ENCODE peak calls at places on chromosomes 2 and 18, in eight cellular contexts. N, X, D, T, B, C, U and Z are unnamed samples. For H3K9me3 and H3K4me1, the result is how much of the 10 kb centered on the place peaks cover.

GRCh38 chr2:71997843-71998242 is 149.8 kb downstream of the CYP26B1 start:
- DNase-seq in N (no peak), X (no peak), D (no peak), T (no peak), B (no peak), C (no peak), U (no peak), Z (no peak)

GRCh38 chr18:76620326-76620813 is 125.3 kb upstream of the ZNF516 start:
- DNase-seq in N (peak), X (peak), D (no peak), T (peak), B (peak), C (no peak), U (peak), Z (peak)

GRCh38 chr2:84077504-84077903 is 381.6 kb downstream of the SUCLG1 start:
- DNase-seq in N (no peak), X (peak), D (no peak), T (no peak), B (no peak), C (peak), U (no peak), Z (no peak)

GRCh38 chr2:25063876-25064660 is 22.2 kb downstream of the EFR3B start:
- DNase-seq in N (no peak), X (no peak), D (no peak), T (no peak), B (peak), C (no peak), U (no peak), Z (no peak)

GRCh38 chr18:76387608-76388007 is 107.4 kb downstream of the ZNF516 start:
- DNase-seq in N (no peak), X (no peak), D (no peak), T (peak), B (no peak), C (no peak), U (no peak), Z (no peak)

GRCh38 chr2:98822301-98823164 is 91.6 kb upstream of the MGAT4A start:
- DNase-seq in N (peak), X (no peak), D (peak), T (no peak), B (peak), C (peak), U (peak), Z (peak)

GRCh38 chr2:199463000-199463692 is 5.4 kb upstream of the SATB2 start:
- DNase-seq in N (no peak), X (peak), D (peak), T (no peak), B (peak), C (peak), U (peak), Z (peak)

GRCh38 chr2:46451131-46451711 is 28.1 kb upstream of the TMEM247 start:
- DNase-seq in N (no peak), X (no peak), D (no peak), T (no peak), B (no peak), C (no peak), U (no peak), Z (no peak)

GRCh38 chr2:150410809-150411208 is 76.7 kb downstream of the RND3 start:
- DNase-seq in N (no peak), X (peak), D (no peak), T (no peak), B (no peak), C (no peak), U (no peak), Z (no peak)

GRCh38 chr2:216215991-216216390 is 106.8 kb downstream of the XRCC5 start:
- DNase-seq in N (no peak), X (no peak), D (no peak), T (no peak), B (no peak), C (no peak), U (no peak), Z (no peak)

GRCh38 chr2:187918996-187919821 is 365.0 kb upstream of the TFPI start:
- DNase-seq in N (no peak), X (no peak), D (no peak), T (no peak), B (no peak), C (no peak), U (no peak), Z (no peak)

GRCh38 chr2:144412727-144413126 is 107.2 kb downstream of the ZEB2 start:
- DNase-seq in N (no peak), X (no peak), D (no peak), T (no peak), B (no peak), C (no peak), U (no peak), Z (no peak)

GRCh38 chr2:134917958-134918517 is 584 bp upstream of the CCNT2 start:
- DNase-seq in N (peak), X (peak), D (no peak), T (no peak), B (no peak), C (no peak), U (peak), Z (no peak)

GRCh38 chr2:175807031-175807873 is 194.8 kb downstream of the LNPK start:
- DNase-seq in N (no peak), X (peak), D (no peak), T (no peak), B (no peak), C (peak), U (no peak), Z (no peak)

GRCh38 chr2:69309336-69310048 is 77.5 kb downstream of the GFPT1 start:
- DNase-seq in N (no peak), X (peak), D (peak), T (peak), B (peak), C (peak), U (no peak), Z (no peak)

GRCh38 chr2:187580462-187581124 is 26.4 kb upstream of the TFPI start:
- DNase-seq in N (no peak), X (peak), D (no peak), T (no peak), B (no peak), C (peak), U (no peak), Z (no peak)

GRCh38 chr2:187081409-187081808 is 232.4 kb upstream of the ZSWIM2 start:
- DNase-seq in N (no peak), X (no peak), D (no peak), T (no peak), B (no peak), C (no peak), U (no peak), Z (no peak)

GRCh38 chr2:79040967-79041582 is 15.6 kb downstream of the REG3G start:
- DNase-seq in N (no peak), X (no peak), D (no peak), T (no peak), B (no peak), C (peak), U (no peak), Z (no peak)

GRCh38 chr2:228613133-228613532 is 431.6 kb upstream of the SPHKAP start:
- DNase-seq in N (no peak), X (no peak), D (no peak), T (no peak), B (no peak), C (no peak), U (no peak), Z (no peak)

GRCh38 chr2:41937921-41938708 is 109.7 kb upstream of the PKDCC start:
- DNase-seq in N (no peak), X (no peak), D (no peak), T (peak), B (peak), C (no peak), U (no peak), Z (no peak)

GRCh38 chr2:191839918-191840804 is 6.7 kb downstream of the CAVIN2 start:
- DNase-seq in N (no peak), X (no peak), D (no peak), T (no peak), B (no peak), C (no peak), U (no peak), Z (no peak)

GRCh38 chr2:160670618-160671017 is 177.0 kb upstream of the RBMS1 start:
- DNase-seq in N (no peak), X (no peak), D (no peak), T (no peak), B (no peak), C (no peak), U (no peak), Z (no peak)

GRCh38 chr18:3790702-3791101 is 340.7 kb downstream of the TGIF1 start:
- DNase-seq in N (no peak), X (no peak), D (no peak), T (peak), B (no peak), C (no peak), U (no peak), Z (no peak)

GRCh38 chr2:2664989-2665833 is 334.1 kb upstream of the MYT1L start:
- DNase-seq in N (no peak), X (no peak), D (no peak), T (no peak), B (no peak), C (no peak), U (no peak), Z (no peak)

GRCh38 chr2:235418918-235419317 is 74.9 kb upstream of the AGAP1 start:
- DNase-seq in N (no peak), X (no peak), D (no peak), T (no peak), B (no peak), C (no peak), U (no peak), Z (no peak)

GRCh38 chr2:240531038-240531437 is 26.8 kb downstream of the ANKMY1 start:
- DNase-seq in N (no peak), X (no peak), D (no peak), T (no peak), B (no peak), C (no peak), U (no peak), Z (no peak)
- H3K9me3 ChIP-seq in N (under half), X (under half), D (under half), T (under half), B (under half), C (under half), U (under half), Z (under half)

GRCh38 chr18:21054252-21054821 is 57.3 kb downstream of the ROCK1 start:
- DNase-seq in N (no peak), X (no peak), D (no peak), T (no peak), B (no peak), C (no peak), U (no peak), Z (no peak)

GRCh38 chr18:21052385-21052784 is 59.2 kb downstream of the ROCK1 start:
- DNase-seq in N (no peak), X (no peak), D (no peak), T (no peak), B (no peak), C (no peak), U (no peak), Z (no peak)

GRCh38 chr18:21056545-21056944 is 55.1 kb downstream of the ROCK1 start:
- DNase-seq in N (no peak), X (no peak), D (no peak), T (no peak), B (no peak), C (no peak), U (no peak), Z (no peak)

GRCh38 chr18:21051615-21052014 is 60.0 kb downstream of the ROCK1 start:
- DNase-seq in N (no peak), X (no peak), D (no peak), T (no peak), B (no peak), C (no peak), U (no peak), Z (no peak)

GRCh38 chr18:21053127-21053526 is 58.5 kb downstream of the ROCK1 start:
- DNase-seq in N (no peak), X (no peak), D (no peak), T (no peak), B (no peak), C (no peak), U (no peak), Z (no peak)
- H3K4me1 ChIP-seq in N (under half), X (under half), D (under half), T (under half), B (under half), C (under half), U (under half), Z (under half)

GRCh38 chr2:89763581-89764485 is 1072.4 kb downstream of the RPIA start:
- DNase-seq in N (no peak), X (no peak), D (peak), T (peak), B (peak), C (peak), U (peak), Z (peak)

GRCh38 chr2:89763254-89763580 is 1071.7 kb downstream of the RPIA start:
- DNase-seq in N (no peak), X (no peak), D (peak), T (peak), B (no peak), C (peak), U (peak), Z (no peak)

GRCh38 chr2:89767581-89768435 is 1076.3 kb downstream of the RPIA start:
- DNase-seq in N (no peak), X (no peak), D (peak), T (peak), B (peak), C (peak), U (peak), Z (peak)
- H3K9me3 ChIP-seq in N (under half), X (under half), D (under half), T (under half), B (under half), C (under half), U (under half), Z (under half)

DNA sequence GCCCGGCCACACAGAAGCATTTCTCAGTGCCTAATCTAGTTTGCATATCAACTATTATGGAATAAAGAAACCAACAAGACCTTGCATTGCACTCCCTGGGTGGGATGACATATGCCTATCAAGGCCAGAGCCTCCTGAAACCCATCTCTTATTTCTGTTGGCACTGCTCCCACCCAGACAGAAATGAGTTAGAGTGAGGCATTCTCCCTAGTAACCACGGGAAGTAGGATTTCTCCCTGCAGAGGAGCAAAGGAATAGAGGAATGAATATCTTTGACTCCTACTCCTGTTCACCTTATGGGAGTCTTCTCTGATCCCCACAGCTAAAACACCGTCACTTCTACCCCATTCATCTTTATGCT is 24.2 kb upstream of the SCYGR1 start:
- DNase-seq in N (no peak), X (no peak), D (no peak), T (no peak), B (no peak), C (no peak), U (no peak), Z (no peak)
- H3K4me1 ChIP-seq in N (under half), X (under half), D (under half), T (under half), B (under half), C (under half), U (under half), Z (under half)

DNA sequence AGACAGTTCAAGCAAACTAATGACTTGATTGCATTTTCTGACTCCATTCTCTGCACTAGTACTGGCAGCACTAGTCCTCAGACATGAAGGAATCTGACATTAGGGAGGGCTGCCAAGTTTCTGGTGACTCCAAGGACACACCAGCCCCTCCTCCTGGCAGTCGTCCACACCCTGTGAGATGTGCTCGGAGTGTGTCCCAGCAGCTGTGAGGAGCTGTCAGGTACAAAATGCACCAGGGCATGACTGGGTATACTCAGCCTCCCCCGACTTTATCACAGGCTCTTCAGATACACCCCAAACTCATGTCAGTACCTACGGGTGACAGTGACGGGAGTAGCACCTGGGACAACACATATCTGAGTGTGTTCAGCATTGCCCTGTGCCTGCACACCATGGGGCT is 43.1 kb downstream of the EDAR start:
- DNase-seq in N (no peak), X (no peak), D (peak), T (no peak), B (peak), C (no peak), U (no peak), Z (peak)
- H3K9me3 ChIP-seq in N (under half), X (under half), D (under half), T (under half), B (under half), C (under half), U (under half), Z (under half)

GRCh38 chr2:105782123-105782522 is 37.4 kb downstream of the NCK2 start:
- DNase-seq in N (no peak), X (no peak), D (no peak), T (no peak), B (no peak), C (no peak), U (no peak), Z (no peak)
- H3K4me1 ChIP-seq in N (half or more), X (under half), D (under half), T (under half), B (half or more), C (under half), U (under half), Z (under half)